ENCODE peak calls at places on chromosomes 4 and X, in five cellular contexts. K, V, B, A and M are unnamed samples.
A peak's percentile ranks its signal among the peaks of the same experiment; 100 is the strongest.

GRCh38 chrX:129980540-129981206 is 1.8 kb upstream of the BCORL1 start:
- DNase-seq in K (peak; percentile 63), V (no peak), B (no peak), A (no peak), M (no peak)

GRCh38 chrX:9746148-9746880 is 19.3 kb downstream of the GPR143 start:
- DNase-seq in K (no peak), V (no peak), B (no peak), A (peak; percentile 63), M (no peak)

GRCh38 chr4:82864336-82865001 is 26.5 kb downstream of the SEC31A start:
- DNase-seq in K (no peak), V (no peak), B (no peak), A (no peak), M (no peak)

GRCh38 chr4:186037692-186038658 is 31.0 kb upstream of the TLR3 start:
- DNase-seq in K (no peak), V (no peak), B (peak; percentile 33), A (peak; percentile 86), M (peak; percentile 60)

GRCh38 chr4:78569291-78569821 is 17.8 kb downstream of the ANXA3 start:
- DNase-seq in K (no peak), V (no peak), B (no peak), A (peak; percentile 85), M (peak; percentile 46)

GRCh38 chrX:100477949-100478348 is 67.9 kb upstream of the PCDH19 start:
- DNase-seq in K (no peak), V (no peak), B (no peak), A (no peak), M (no peak)

GRCh38 chrX:148204195-148204594 is 223.1 kb downstream of the FMR1NB start:
- DNase-seq in K (no peak), V (no peak), B (no peak), A (no peak), M (no peak)

GRCh38 chr4:6925357-6925836 is 15.8 kb downstream of the TBC1D14 start:
- DNase-seq in K (peak; percentile 63), V (no peak), B (no peak), A (no peak), M (no peak)

GRCh38 chrX:24412637-24413363 is 52.3 kb upstream of the PDK3 start:
- DNase-seq in K (no peak), V (no peak), B (no peak), A (peak; percentile 10), M (no peak)

GRCh38 chr4:74661427-74662171 is 132.7 kb downstream of the BTC start:
- DNase-seq in K (no peak), V (no peak), B (no peak), A (peak; percentile 29), M (no peak)

GRCh38 chrX:129996120-129996519 is 13.7 kb downstream of the BCORL1 start:
- DNase-seq in K (no peak), V (no peak), B (no peak), A (peak; percentile 26), M (no peak)

GRCh38 chr4:5979981-5980380 is 38.2 kb downstream of the C4orf50 start:
- DNase-seq in K (no peak), V (no peak), B (peak; percentile 26), A (no peak), M (no peak)

GRCh38 chr4:15303052-15303641 is 124.7 kb upstream of the C1QTNF7 start:
- DNase-seq in K (no peak), V (no peak), B (no peak), A (peak; percentile 75), M (peak; percentile 33)

GRCh38 chrX:74349387-74349786 is 45.4 kb downstream of the ZCCHC13 start:
- DNase-seq in K (no peak), V (no peak), B (no peak), A (peak; percentile 77), M (peak; percentile 48)

GRCh38 chr4:112231779-112232713 is at the start of gene AP1AR:
- DNase-seq in K (peak; percentile 90), V (peak; percentile 60), B (peak; percentile 72), A (peak; percentile 79), M (no peak)

GRCh38 chr4:75985116-75985515 is 5.6 kb downstream of the SDAD1 start:
- DNase-seq in K (no peak), V (no peak), B (no peak), A (peak; percentile 79), M (peak; percentile 72)

GRCh38 chr4:173436149-173436579 is 37.2 kb upstream of the SCRG1 start:
- DNase-seq in K (no peak), V (no peak), B (no peak), A (peak; percentile 61), M (no peak)

GRCh38 chr4:3193531-3194203 is 55.3 kb upstream of the MSANTD1 start:
- DNase-seq in K (no peak), V (no peak), B (no peak), A (peak; percentile 17), M (no peak)

GRCh38 chr4:15414601-15415091 is 13.2 kb upstream of the C1QTNF7 start:
- DNase-seq in K (no peak), V (no peak), B (no peak), A (peak; percentile 68), M (no peak)

GRCh38 chr4:98864560-98864959 is 64.4 kb downstream of the EIF4E start:
- DNase-seq in K (no peak), V (no peak), B (no peak), A (no peak), M (no peak)